ENCODE peak calls at places on chromosome 1, in four cellular contexts. One of them, this sample, is unnamed.

GRCh38 chr1:204962742-204963632 is 80.0 kb upstream of the CNTN2 start:
- DNase-seq in endothelial cell of umbilical vein: no peak
- DNase-seq in IMR-90: no peak
- DNase-seq in GM12878: peak
- DNase-seq in this sample: no peak

GRCh38 chr1:30354410-30354809 is 369.0 kb downstream of the MATN1 start:
- DNase-seq in endothelial cell of umbilical vein: no peak
- DNase-seq in IMR-90: no peak
- DNase-seq in GM12878: no peak
- DNase-seq in this sample: no peak

GRCh38 chr1:68384321-68384813 is 65.4 kb downstream of the RPE65 start:
- DNase-seq in endothelial cell of umbilical vein: peak
- DNase-seq in IMR-90: peak
- DNase-seq in GM12878: no peak
- DNase-seq in this sample: no peak

GRCh38 chr1:107135466-107135865 is 5.4 kb upstream of the NTNG1 start:
- DNase-seq in endothelial cell of umbilical vein: peak
- DNase-seq in IMR-90: peak
- DNase-seq in GM12878: no peak
- DNase-seq in this sample: no peak

GRCh38 chr1:29237906-29238600 is 1.7 kb downstream of the PTPRU start:
- DNase-seq in endothelial cell of umbilical vein: peak
- DNase-seq in IMR-90: no peak
- DNase-seq in GM12878: no peak
- DNase-seq in this sample: no peak

GRCh38 chr1:227793079-227793947 is 22.2 kb upstream of the PRSS38 start:
- DNase-seq in endothelial cell of umbilical vein: no peak
- DNase-seq in IMR-90: no peak
- DNase-seq in GM12878: no peak
- DNase-seq in this sample: peak

GRCh38 chr1:61434276-61434675 is 290.7 kb downstream of the TM2D1 start:
- DNase-seq in endothelial cell of umbilical vein: peak
- DNase-seq in IMR-90: peak
- DNase-seq in GM12878: no peak
- DNase-seq in this sample: no peak

GRCh38 chr1:236316437-236316836 is 34.7 kb upstream of the ERO1B start:
- DNase-seq in endothelial cell of umbilical vein: no peak
- DNase-seq in IMR-90: no peak
- DNase-seq in GM12878: no peak
- DNase-seq in this sample: no peak

GRCh38 chr1:168689726-168690602 is 39.0 kb downstream of the DPT start:
- DNase-seq in endothelial cell of umbilical vein: no peak
- DNase-seq in IMR-90: no peak
- DNase-seq in GM12878: no peak
- DNase-seq in this sample: no peak

GRCh38 chr1:24696033-24696755 is 49.1 kb upstream of the CLIC4 start:
- DNase-seq in endothelial cell of umbilical vein: no peak
- DNase-seq in IMR-90: no peak
- DNase-seq in GM12878: no peak
- DNase-seq in this sample: no peak

GRCh38 chr1:77539510-77540142 is 142.8 kb downstream of the ZZZ3 start:
- DNase-seq in endothelial cell of umbilical vein: no peak
- DNase-seq in IMR-90: peak
- DNase-seq in GM12878: no peak
- DNase-seq in this sample: no peak
- TF ChIP-seq FOS in endothelial cell of umbilical vein: no peak
- TF ChIP-seq FOS in IMR-90: no peak
- TF ChIP-seq FOS in GM12878: no peak
- TF ChIP-seq FOS in this sample: no peak

DNA sequence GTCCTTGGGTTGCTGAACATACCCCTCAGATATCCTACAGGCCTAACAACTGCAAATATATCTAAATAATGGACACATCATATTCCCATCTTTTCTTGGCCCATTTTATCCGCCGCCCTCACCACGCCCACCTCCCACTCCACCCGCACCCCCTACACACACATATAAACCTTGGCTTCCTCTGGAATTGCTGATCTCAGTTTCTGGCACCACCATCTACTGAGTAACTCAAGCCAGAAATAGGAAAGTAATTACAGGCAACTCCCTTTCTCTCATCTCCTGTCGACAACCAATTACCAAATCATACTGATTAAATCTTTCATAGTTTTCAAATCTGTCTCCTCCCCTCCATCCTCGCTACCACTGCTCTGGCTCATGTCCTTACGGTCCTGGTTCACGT is 4.7 kb downstream of the RGS8 start:
- DNase-seq in endothelial cell of umbilical vein: no peak
- DNase-seq in IMR-90: no peak
- DNase-seq in GM12878: no peak
- DNase-seq in this sample: no peak
- TF ChIP-seq FOS in endothelial cell of umbilical vein: no peak
- TF ChIP-seq FOS in IMR-90: no peak
- TF ChIP-seq FOS in GM12878: no peak
- TF ChIP-seq FOS in this sample: no peak

DNA sequence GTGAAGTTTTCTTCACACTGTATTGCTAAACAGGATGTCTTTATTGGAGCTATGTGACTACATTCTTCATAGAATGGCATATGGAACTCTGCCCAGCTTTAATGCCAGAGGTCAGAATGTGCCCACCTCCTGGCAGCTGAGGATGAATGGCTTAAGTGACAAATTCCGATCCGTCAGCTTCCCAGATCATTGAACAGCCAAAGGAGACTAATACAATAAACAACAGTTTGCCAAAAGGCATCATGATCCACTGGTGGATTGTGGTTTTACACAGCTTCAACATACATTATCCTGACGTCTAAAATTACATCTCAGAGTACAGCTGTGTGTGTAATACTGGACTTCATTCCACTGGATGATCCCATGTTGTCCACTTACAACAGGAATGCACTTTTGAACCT is 68.7 kb upstream of the C1orf105 start:
- DNase-seq in endothelial cell of umbilical vein: peak
- DNase-seq in IMR-90: peak
- DNase-seq in GM12878: no peak
- DNase-seq in this sample: no peak
- TF ChIP-seq FOS in endothelial cell of umbilical vein: peak
- TF ChIP-seq FOS in IMR-90: no peak
- TF ChIP-seq FOS in GM12878: no peak
- TF ChIP-seq FOS in this sample: no peak

DNA sequence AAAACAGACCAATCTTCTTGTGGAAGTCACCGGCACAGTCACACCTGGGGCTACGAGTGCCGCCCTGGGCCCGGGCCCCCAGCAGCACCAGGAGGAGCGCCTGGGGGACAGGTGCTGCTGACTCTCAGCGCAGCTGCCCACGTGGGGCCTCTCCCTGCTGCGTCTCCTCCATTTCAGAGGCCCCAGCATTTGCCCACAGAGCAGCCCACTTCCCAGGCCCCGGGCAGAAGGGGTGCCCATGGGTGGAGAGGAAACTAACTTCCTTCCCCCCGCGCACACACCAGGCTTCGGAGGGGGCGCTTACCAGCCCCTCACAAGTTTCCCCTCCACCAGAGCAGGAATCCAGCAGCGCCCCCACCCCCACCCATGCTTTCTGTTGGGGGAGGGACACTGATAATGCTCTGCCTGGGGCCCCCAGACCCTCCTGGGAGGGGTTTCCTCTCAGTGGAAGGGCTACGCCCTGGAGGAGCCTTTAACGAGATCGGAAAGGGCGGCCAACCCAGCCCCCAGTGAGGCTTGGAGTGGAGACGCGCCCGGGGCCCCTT is 440 bp downstream of the TNFRSF25 start:
- DNase-seq in endothelial cell of umbilical vein: no peak
- DNase-seq in IMR-90: no peak
- DNase-seq in GM12878: no peak
- DNase-seq in this sample: no peak
- TF ChIP-seq FOS in endothelial cell of umbilical vein: no peak
- TF ChIP-seq FOS in IMR-90: no peak
- TF ChIP-seq FOS in GM12878: no peak
- TF ChIP-seq FOS in this sample: no peak

DNA sequence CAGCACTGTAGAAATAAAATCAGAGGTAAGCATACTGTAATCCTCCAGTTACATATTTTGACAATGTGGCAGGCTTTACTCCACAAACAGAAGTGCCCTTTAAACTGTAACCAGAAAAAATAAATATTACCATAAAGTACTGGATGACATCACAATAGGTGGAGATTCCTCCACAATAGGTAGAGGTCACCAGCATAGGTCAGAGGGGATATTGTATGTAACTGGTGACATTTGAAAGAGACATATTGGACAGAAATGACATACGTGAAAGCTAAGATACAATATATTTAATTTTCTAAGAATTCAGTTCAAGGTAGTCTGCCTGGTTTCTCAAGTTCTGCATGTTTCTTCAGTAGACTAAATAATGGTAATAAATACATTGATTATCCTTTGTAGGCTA is at the start of gene ASB17:
- DNase-seq in endothelial cell of umbilical vein: no peak
- DNase-seq in IMR-90: no peak
- DNase-seq in GM12878: no peak
- DNase-seq in this sample: no peak
- TF ChIP-seq FOS in endothelial cell of umbilical vein: no peak
- TF ChIP-seq FOS in IMR-90: no peak
- TF ChIP-seq FOS in GM12878: no peak
- TF ChIP-seq FOS in this sample: no peak

DNA sequence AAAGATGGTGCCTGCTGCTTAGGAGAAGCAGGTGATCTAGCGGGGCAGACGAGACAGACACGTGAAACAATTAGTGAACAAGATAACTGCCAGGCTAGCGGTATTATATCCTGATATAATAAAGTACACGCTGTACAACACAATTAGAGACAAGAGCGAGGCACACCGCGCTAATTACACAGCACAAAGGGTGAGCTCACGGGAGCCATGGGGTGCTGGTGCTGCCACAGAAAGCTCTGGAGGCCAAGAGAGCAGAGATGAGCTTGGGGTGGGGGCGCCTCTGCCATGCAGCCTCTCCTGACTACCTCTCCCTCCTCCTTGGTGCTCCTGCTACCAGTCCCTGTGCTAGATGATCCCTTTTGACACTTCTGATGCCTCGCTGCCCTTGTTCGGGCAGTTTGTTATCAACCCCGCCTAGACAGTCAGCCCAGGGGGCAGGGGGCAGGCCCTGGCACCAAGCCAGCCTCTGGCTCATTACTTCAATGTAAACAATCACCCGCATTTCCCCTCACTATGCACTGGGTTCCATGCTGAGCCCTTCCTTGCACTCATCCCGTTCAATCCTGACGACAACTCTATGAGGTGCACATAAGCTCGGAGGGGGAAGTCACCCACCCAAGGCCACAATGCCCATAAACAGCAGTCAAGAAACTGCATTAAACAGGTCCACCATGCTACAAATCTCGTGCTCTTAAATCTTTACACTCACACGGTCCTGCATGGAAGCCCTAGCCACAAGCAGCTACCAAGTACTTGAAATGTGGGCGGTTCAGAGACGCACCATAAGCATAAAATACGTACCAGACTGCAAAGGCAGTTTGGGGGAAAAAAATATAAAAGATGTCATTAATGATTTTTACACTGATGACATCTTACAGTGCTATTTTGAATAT is 103.0 kb downstream of the SSBP3 start:
- DNase-seq in endothelial cell of umbilical vein: no peak
- DNase-seq in IMR-90: no peak
- DNase-seq in GM12878: no peak
- DNase-seq in this sample: no peak
- TF ChIP-seq FOS in endothelial cell of umbilical vein: no peak
- TF ChIP-seq FOS in IMR-90: no peak
- TF ChIP-seq FOS in GM12878: no peak
- TF ChIP-seq FOS in this sample: no peak

GRCh38 chr1:93692451-93692861 is 10.8 kb upstream of the BCAR3 start:
- DNase-seq in endothelial cell of umbilical vein: no peak
- DNase-seq in IMR-90: peak
- DNase-seq in GM12878: no peak
- DNase-seq in this sample: no peak
- TF ChIP-seq FOS in endothelial cell of umbilical vein: no peak
- TF ChIP-seq FOS in IMR-90: no peak
- TF ChIP-seq FOS in GM12878: no peak
- TF ChIP-seq FOS in this sample: no peak

GRCh38 chr1:88697503-88697902 is 13.4 kb downstream of the PKN2 start:
- DNase-seq in endothelial cell of umbilical vein: no peak
- DNase-seq in IMR-90: peak
- DNase-seq in GM12878: no peak
- DNase-seq in this sample: no peak

GRCh38 chr1:88700383-88701013 is 16.4 kb downstream of the PKN2 start:
- DNase-seq in endothelial cell of umbilical vein: no peak
- DNase-seq in IMR-90: no peak
- DNase-seq in GM12878: no peak
- DNase-seq in this sample: no peak

GRCh38 chr1:88695781-88696180 is 11.7 kb downstream of the PKN2 start:
- DNase-seq in endothelial cell of umbilical vein: no peak
- DNase-seq in IMR-90: peak
- DNase-seq in GM12878: no peak
- DNase-seq in this sample: no peak

GRCh38 chr1:88698764-88699163 is 14.7 kb downstream of the PKN2 start:
- DNase-seq in endothelial cell of umbilical vein: peak
- DNase-seq in IMR-90: no peak
- DNase-seq in GM12878: no peak
- DNase-seq in this sample: no peak

GRCh38 chr1:88698140-88698539 is 14.1 kb downstream of the PKN2 start:
- DNase-seq in endothelial cell of umbilical vein: peak
- DNase-seq in IMR-90: peak
- DNase-seq in GM12878: no peak
- DNase-seq in this sample: no peak
- TF ChIP-seq FOS in endothelial cell of umbilical vein: peak
- TF ChIP-seq FOS in IMR-90: peak
- TF ChIP-seq FOS in GM12878: no peak
- TF ChIP-seq FOS in this sample: no peak

DNA sequence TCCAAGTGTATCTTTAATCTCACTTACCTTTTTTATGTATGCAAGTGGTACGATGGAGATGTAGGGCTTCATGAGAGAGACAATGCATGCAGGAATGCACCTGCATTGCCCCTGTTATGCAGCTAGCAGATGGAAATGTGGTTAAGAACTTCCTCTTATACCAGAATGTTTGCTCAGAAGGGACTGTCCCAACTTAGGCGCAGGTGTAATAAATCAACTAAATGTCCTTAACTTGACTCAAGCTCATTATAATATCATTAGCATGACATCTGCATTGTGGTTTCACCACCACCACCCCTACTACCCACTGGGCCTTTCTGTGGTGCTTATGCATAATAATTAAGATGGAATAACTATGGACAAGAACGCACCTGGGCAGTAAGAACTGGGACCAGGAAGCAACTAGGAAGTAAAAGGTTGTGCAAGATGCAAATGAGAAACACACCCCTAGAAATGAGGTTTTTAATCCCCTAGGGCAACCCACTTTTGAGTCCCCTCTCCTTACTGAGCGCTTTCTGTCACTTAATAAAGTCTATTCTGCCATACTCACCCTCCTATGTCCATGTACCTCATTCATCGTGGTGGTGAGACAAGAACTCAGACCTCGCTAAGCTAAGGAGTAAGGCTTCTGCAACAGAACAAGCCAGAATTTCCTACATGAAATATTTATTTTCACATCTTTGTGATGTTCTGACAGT is 1103.3 kb upstream of the B3GALT2 start:
- DNase-seq in endothelial cell of umbilical vein: no peak
- DNase-seq in IMR-90: no peak
- DNase-seq in GM12878: peak
- DNase-seq in this sample: no peak
- TF ChIP-seq FOS in endothelial cell of umbilical vein: no peak
- TF ChIP-seq FOS in IMR-90: no peak
- TF ChIP-seq FOS in GM12878: no peak
- TF ChIP-seq FOS in this sample: no peak